ENCODE peak calls at places on chromosomes 13 and 19, in ten cellular contexts. S is activated T-helper 2 cell treated with anti-CD3 and anti-CD28 coated beads, Interferon-gamma antibody, Interleukin-2, Interleukin-4, amounts not matched to agents 10 μg/mL and 5 μg/mL and 100 μg/mL, durations not matched to agents 14 hours and 24 hours and 36 hours; K is frontal cortex; A is memory B cell; Q is occipital lobe; J is ELF-1; B is activated naive CD8-positive, alpha-beta T cell treated with anti-CD3 and anti-CD28 coated beads, Interleukin-2, amount 50 U/mL, for 16 hours; Z is kidney epithelial cell; M is stimulated activated CD4-positive, alpha-beta T cell treated with anti-CD3 and anti-CD28 coated beads, Interleukin-1b, Interleukin-23, amount 100 ng/mL, for 1 hour; W is CD8-positive, alpha-beta memory T cell. E is an unnamed sample.

GRCh38 chr19:54469496-54469934 is 3.6 kb downstream of the CDC42EP5 start:
- DNase-seq in S (no peak), K (peak; percentile 27), A (no peak), Q (no peak), J (no peak), B (no peak), Z (no peak), M (no peak), W (no peak), E (no peak)

GRCh38 chr13:84543976-84544375 is 661.7 kb upstream of the SLITRK1 start:
- DNase-seq in S (no peak), K (no peak), A (no peak), Q (no peak), J (no peak), B (no peak), Z (no peak), M (no peak), W (no peak), E (no peak)

GRCh38 chr19:14113762-14114414 is 3.7 kb downstream of the PRKACA start:
- DNase-seq in S (peak; percentile 35), K (no peak), A (peak; percentile 40), Q (no peak), J (peak; percentile 43), B (no peak), Z (no peak), M (no peak), W (peak; percentile 25), E (peak; percentile 27)

GRCh38 chr19:11446652-11447301 is 11.3 kb downstream of the PRKCSH start:
- DNase-seq in S (no peak), K (peak; percentile 89), A (peak; percentile 72), Q (peak; percentile 48), J (peak; percentile 68), B (no peak), Z (no peak), M (no peak), W (no peak), E (peak; percentile 31)

GRCh38 chr13:99258946-99259345 is 767 bp upstream of the GPR18 start:
- DNase-seq in S (no peak), K (no peak), A (no peak), Q (no peak), J (no peak), B (no peak), Z (no peak), M (no peak), W (peak; percentile 43), E (peak; percentile 57)

GRCh38 chr19:33470040-33470330 is 51.6 kb downstream of the PEPD start:
- DNase-seq in S (no peak), K (no peak), A (no peak), Q (no peak), J (no peak), B (no peak), Z (no peak), M (no peak), W (no peak), E (no peak)

GRCh38 chr19:19071897-19072296 is 8.1 kb downstream of the SLC25A42 start:
- DNase-seq in S (no peak), K (no peak), A (no peak), Q (no peak), J (no peak), B (no peak), Z (no peak), M (no peak), W (no peak), E (no peak)

GRCh38 chr19:18292460-18292809 is 11.0 kb upstream of the JUND start:
- DNase-seq in S (peak; percentile 39), K (no peak), A (no peak), Q (no peak), J (peak; percentile 92), B (no peak), Z (no peak), M (no peak), W (no peak), E (no peak)

GRCh38 chr19:55590621-55591020 is 8.7 kb downstream of the FIZ1 start:
- DNase-seq in S (no peak), K (no peak), A (no peak), Q (no peak), J (peak; percentile 39), B (no peak), Z (no peak), M (no peak), W (no peak), E (no peak)

GRCh38 chr13:59413121-59413520 is 750.6 kb downstream of the DIAPH3 start:
- DNase-seq in S (no peak), K (no peak), A (no peak), Q (no peak), J (no peak), B (no peak), Z (no peak), M (no peak), W (no peak), E (no peak)

GRCh38 chr13:38819596-38819995 is 132.7 kb downstream of the FREM2 start:
- DNase-seq in S (no peak), K (no peak), A (no peak), Q (no peak), J (no peak), B (no peak), Z (no peak), M (no peak), W (no peak), E (no peak)

GRCh38 chr19:5775668-5776309 is 8.8 kb downstream of the PRR22 start:
- DNase-seq in S (no peak), K (no peak), A (no peak), Q (no peak), J (no peak), B (no peak), Z (no peak), M (no peak), W (no peak), E (no peak)

GRCh38 chr19:51272183-51272817 is 21.4 kb downstream of the SIGLECL1 start:
- DNase-seq in S (no peak), K (no peak), A (no peak), Q (no peak), J (no peak), B (no peak), Z (no peak), M (no peak), W (peak; percentile 57), E (no peak)

GRCh38 chr13:52160053-52160452 is 656 bp upstream of the NEK3 start:
- DNase-seq in S (no peak), K (no peak), A (no peak), Q (no peak), J (no peak), B (no peak), Z (no peak), M (no peak), W (no peak), E (no peak)

GRCh38 chr19:55461974-55462628 is 659 bp upstream of the ISOC2 start:
- DNase-seq in S (no peak), K (no peak), A (no peak), Q (no peak), J (no peak), B (no peak), Z (no peak), M (no peak), W (no peak), E (no peak)

GRCh38 chr13:51347099-51347498 is 7.6 kb downstream of the SERPINE3 start:
- DNase-seq in S (no peak), K (no peak), A (no peak), Q (no peak), J (peak; percentile 32), B (no peak), Z (no peak), M (no peak), W (no peak), E (no peak)

GRCh38 chr19:35973487-35973886 is 21.5 kb upstream of the SDHAF1 start:
- DNase-seq in S (no peak), K (no peak), A (no peak), Q (no peak), J (no peak), B (no peak), Z (no peak), M (no peak), W (no peak), E (no peak)

GRCh38 chr19:42420055-42420544 is 7.1 kb downstream of the LIPE start:
- DNase-seq in S (peak; percentile 74), K (peak; percentile 44), A (peak; percentile 54), Q (no peak), J (peak; percentile 77), B (peak; percentile 42), Z (no peak), M (peak; percentile 57), W (peak; percentile 65), E (peak; percentile 73)

GRCh38 chr19:1068111-1069001 is 1.4 kb downstream of the ARHGAP45 start:
- DNase-seq in S (peak; percentile 68), K (no peak), A (peak; percentile 54), Q (no peak), J (no peak), B (no peak), Z (no peak), M (no peak), W (peak; percentile 74), E (peak; percentile 61)

GRCh38 chr13:29905845-29906244 is 55.4 kb upstream of the UBL3 start:
- DNase-seq in S (no peak), K (no peak), A (no peak), Q (no peak), J (no peak), B (no peak), Z (no peak), M (no peak), W (no peak), E (no peak)

GRCh38 chr19:18397242-18398202 is at the start of gene LRRC25:
- DNase-seq in S (no peak), K (no peak), A (peak; percentile 63), Q (no peak), J (peak; percentile 63), B (no peak), Z (no peak), M (no peak), W (no peak), E (no peak)

GRCh38 chr13:114122591-114123211 is 9.7 kb downstream of the RASA3 start:
- DNase-seq in S (no peak), K (no peak), A (no peak), Q (no peak), J (no peak), B (no peak), Z (no peak), M (no peak), W (no peak), E (no peak)

GRCh38 chr19:5964816-5965565 is 12.9 kb downstream of the RANBP3 start:
- DNase-seq in S (no peak), K (no peak), A (no peak), Q (no peak), J (no peak), B (no peak), Z (no peak), M (no peak), W (no peak), E (no peak)

GRCh38 chr13:47036291-47037008 is 139.6 kb upstream of the HTR2A start:
- DNase-seq in S (no peak), K (no peak), A (no peak), Q (no peak), J (no peak), B (no peak), Z (no peak), M (no peak), W (no peak), E (no peak)

GRCh38 chr19:30170495-30171137 is 201.6 kb upstream of the ZNF536 start:
- DNase-seq in S (no peak), K (no peak), A (no peak), Q (no peak), J (no peak), B (no peak), Z (no peak), M (no peak), W (no peak), E (no peak)

GRCh38 chr13:36124236-36124822 is 6.9 kb downstream of the DCLK1 start:
- DNase-seq in S (no peak), K (no peak), A (no peak), Q (no peak), J (no peak), B (no peak), Z (no peak), M (no peak), W (no peak), E (no peak)

GRCh38 chr13:75636339-75637095 is 387 bp downstream of the LMO7 start:
- DNase-seq in S (peak; percentile 28), K (peak; percentile 40), A (peak; percentile 62), Q (peak; percentile 27), J (peak; percentile 72), B (peak; percentile 6), Z (no peak), M (no peak), W (peak; percentile 57), E (peak; percentile 55)

GRCh38 chr19:45780146-45780447 is 2.2 kb downstream of the DMPK start:
- DNase-seq in S (no peak), K (peak; percentile 12), A (no peak), Q (no peak), J (peak; percentile 22), B (no peak), Z (no peak), M (no peak), W (no peak), E (no peak)